ENCODE peak calls at places on chromosomes 7 and 10, in four cellular contexts. K is putamen, P is NCI-H510A, W is EH. Z is an unnamed sample.

GRCh38 chr10:86216886-86217285 is 149.7 kb downstream of the GRID1 start:
- DNase-seq in K (no peak), P (no peak), W (no peak), Z (no peak)

GRCh38 chr10:5840314-5841307 is 27.4 kb upstream of the GDI2 start:
- DNase-seq in K (peak), P (no peak), W (no peak), Z (no peak)

GRCh38 chr7:5598769-5599371 is 175.2 kb upstream of the TNRC18 start:
- DNase-seq in K (no peak), P (peak), W (no peak), Z (no peak)

GRCh38 chr7:1104514-1105179 is 16.7 kb downstream of the GPER1 start:
- DNase-seq in K (no peak), P (no peak), W (no peak), Z (no peak)

GRCh38 chr10:71213127-71213616 is 802 bp downstream of the UNC5B start:
- DNase-seq in K (no peak), P (peak), W (peak), Z (peak)

GRCh38 chr7:143416565-143417149 is 8.0 kb upstream of the EPHA1 start:
- DNase-seq in K (peak), P (no peak), W (peak), Z (peak)

GRCh38 chr10:1413823-1414222 is 323.5 kb downstream of the ADARB2 start:
- DNase-seq in K (no peak), P (no peak), W (no peak), Z (no peak)

GRCh38 chr10:14573666-14574261 is 200.9 kb downstream of the FAM107B start:
- DNase-seq in K (no peak), P (no peak), W (peak), Z (no peak)

GRCh38 chr10:131700032-131700431 is 200.8 kb upstream of the PPP2R2D start:
- DNase-seq in K (no peak), P (no peak), W (no peak), Z (no peak)

GRCh38 chr7:95867309-95867708 is 95.0 kb downstream of the DYNC1I1 start:
- DNase-seq in K (no peak), P (peak), W (no peak), Z (no peak)

GRCh38 chr10:37856881-37857286 is 526 bp downstream of the ZNF248 start:
- DNase-seq in K (no peak), P (no peak), W (peak), Z (no peak)

GRCh38 chr7:109529712-109530111 is 960.0 kb downstream of the DNAJB9 start:
- DNase-seq in K (no peak), P (no peak), W (no peak), Z (no peak)

GRCh38 chr10:92747066-92747465 is 57.3 kb downstream of the HHEX start:
- DNase-seq in K (no peak), P (no peak), W (no peak), Z (no peak)

GRCh38 chr7:125878235-125878928 is 948.8 kb upstream of the POT1 start:
- DNase-seq in K (no peak), P (no peak), W (no peak), Z (no peak)

GRCh38 chr10:58994226-58995057 is 182.0 kb upstream of the PHYHIPL start:
- DNase-seq in K (no peak), P (no peak), W (no peak), Z (no peak)

Z was measured in NCI-H2081.